ENCODE peak calls at places on chromosome 17, in nine cellular contexts. Z, D, H, L, T, Q, C, W and B are unnamed samples.

GRCh38 chr17:27453466-27453865 is 2.8 kb upstream of the KSR1 start:
- DNase-seq in Z (no peak), D (no peak), H (peak), L (no peak), T (no peak), Q (no peak), C (no peak), W (no peak), B (peak)

GRCh38 chr17:42287305-42288077 is 807 bp upstream of the STAT5A start:
- DNase-seq in Z (peak), D (peak), H (peak), L (peak), T (no peak), Q (no peak), C (no peak), W (peak), B (no peak)

GRCh38 chr17:9016941-9017552 is 4.3 kb upstream of the NTN1 start:
- DNase-seq in Z (peak), D (no peak), H (peak), L (peak), T (no peak), Q (no peak), C (no peak), W (no peak), B (no peak)

GRCh38 chr17:47882247-47882646 is 13.8 kb upstream of the SP2 start:
- DNase-seq in Z (peak), D (no peak), H (no peak), L (no peak), T (no peak), Q (no peak), C (no peak), W (peak), B (no peak)

GRCh38 chr17:58969156-58969555 is 137.5 kb downstream of the TRIM37 start:
- DNase-seq in Z (no peak), D (no peak), H (no peak), L (no peak), T (no peak), Q (no peak), C (no peak), W (no peak), B (no peak)

GRCh38 chr17:64786337-64786736 is 124.2 kb upstream of the SMURF2 start:
- DNase-seq in Z (no peak), D (peak), H (peak), L (no peak), T (no peak), Q (peak), C (no peak), W (peak), B (no peak)

GRCh38 chr17:8192070-8192815 is 2.3 kb upstream of the BORCS6 start:
- DNase-seq in Z (peak), D (peak), H (peak), L (peak), T (peak), Q (peak), C (peak), W (peak), B (peak)

GRCh38 chr17:55005520-55005919 is 37.0 kb downstream of the STXBP4 start:
- DNase-seq in Z (no peak), D (no peak), H (peak), L (no peak), T (no peak), Q (no peak), C (peak), W (no peak), B (no peak)

GRCh38 chr17:59406808-59407381 is 75.4 kb downstream of the YPEL2 start:
- DNase-seq in Z (no peak), D (no peak), H (no peak), L (peak), T (no peak), Q (no peak), C (peak), W (no peak), B (peak)

GRCh38 chr17:77965354-77965753 is 6.9 kb downstream of the TNRC6C start:
- DNase-seq in Z (no peak), D (no peak), H (peak), L (no peak), T (no peak), Q (no peak), C (no peak), W (no peak), B (no peak)

GRCh38 chr17:34243732-34244299 is 11.3 kb upstream of the CCL2 start:
- DNase-seq in Z (no peak), D (no peak), H (no peak), L (no peak), T (no peak), Q (no peak), C (no peak), W (no peak), B (no peak)

GRCh38 chr17:57906910-57907309 is 48.3 kb downstream of the CUEDC1 start:
- DNase-seq in Z (no peak), D (no peak), H (peak), L (no peak), T (no peak), Q (no peak), C (peak), W (no peak), B (peak)

GRCh38 chr17:32288600-32288999 is 23.0 kb downstream of the RHBDL3 start:
- DNase-seq in Z (no peak), D (no peak), H (peak), L (no peak), T (no peak), Q (no peak), C (no peak), W (no peak), B (no peak)
- H3K27ac ChIP-seq in Z (no peak), D (no peak), H (no peak), L (no peak), T (no peak), Q (no peak), C (no peak), W (no peak), B (no peak)

GRCh38 chr17:81043725-81044427 is 8.9 kb downstream of the BAIAP2 start:
- DNase-seq in Z (peak), D (no peak), H (peak), L (peak), T (peak), Q (peak), C (peak), W (no peak), B (no peak)

GRCh38 chr17:81045590-81046095 is 10.7 kb downstream of the BAIAP2 start:
- DNase-seq in Z (no peak), D (no peak), H (no peak), L (no peak), T (no peak), Q (no peak), C (no peak), W (no peak), B (no peak)

GRCh38 chr17:81046131-81046769 is 11.3 kb downstream of the BAIAP2 start:
- DNase-seq in Z (no peak), D (no peak), H (no peak), L (no peak), T (no peak), Q (no peak), C (no peak), W (no peak), B (no peak)

GRCh38 chr17:81044428-81044763 is 9.4 kb downstream of the BAIAP2 start:
- DNase-seq in Z (no peak), D (no peak), H (no peak), L (no peak), T (no peak), Q (no peak), C (no peak), W (no peak), B (no peak)

DNA sequence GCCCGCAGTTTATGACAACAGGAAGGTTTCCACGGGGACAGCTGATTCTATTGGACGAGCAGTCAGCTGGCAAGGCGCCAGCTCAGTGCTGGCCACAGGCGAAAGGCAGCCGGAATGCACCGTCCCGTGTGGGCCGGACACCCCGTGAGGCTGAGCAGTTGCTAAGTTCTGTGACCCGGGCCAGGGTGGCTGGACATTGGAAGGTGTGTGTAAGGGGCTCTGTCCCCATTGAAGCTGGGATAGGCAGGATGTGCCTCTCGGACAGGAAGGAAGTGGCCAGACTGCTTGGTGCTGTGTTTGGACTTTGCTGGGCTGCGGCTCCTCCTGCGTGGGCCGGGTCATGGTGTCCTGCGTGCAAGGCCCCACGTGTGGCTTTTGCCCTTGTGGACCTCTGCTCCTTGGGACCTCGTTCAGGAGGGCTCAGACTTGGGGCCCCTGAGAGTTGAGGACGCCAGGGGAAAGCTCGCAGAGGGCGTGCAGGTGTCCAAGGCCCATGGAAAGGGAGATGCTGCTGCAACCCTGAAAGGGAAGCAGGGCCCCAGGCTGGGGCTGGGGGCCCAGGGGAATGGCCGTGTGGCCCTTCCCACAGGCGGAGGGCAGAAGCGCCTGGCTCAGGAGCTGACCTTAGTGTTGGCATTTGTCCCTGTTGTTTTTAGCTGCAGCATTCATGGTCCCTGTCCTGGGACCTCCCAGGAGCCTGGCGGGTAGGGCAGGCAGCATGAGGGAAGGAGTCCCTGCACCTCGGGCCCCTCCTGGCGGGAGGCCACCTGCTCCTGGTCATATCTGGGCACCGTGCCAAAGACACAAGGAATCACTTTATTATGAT is 10.0 kb downstream of the BAIAP2 start:
- DNase-seq in Z (peak), D (peak), H (no peak), L (peak), T (peak), Q (no peak), C (peak), W (peak), B (peak)
- H3K27ac ChIP-seq in Z (peak), D (peak), H (peak), L (no peak), T (peak), Q (peak), C (no peak), W (peak), B (no peak)

DNA sequence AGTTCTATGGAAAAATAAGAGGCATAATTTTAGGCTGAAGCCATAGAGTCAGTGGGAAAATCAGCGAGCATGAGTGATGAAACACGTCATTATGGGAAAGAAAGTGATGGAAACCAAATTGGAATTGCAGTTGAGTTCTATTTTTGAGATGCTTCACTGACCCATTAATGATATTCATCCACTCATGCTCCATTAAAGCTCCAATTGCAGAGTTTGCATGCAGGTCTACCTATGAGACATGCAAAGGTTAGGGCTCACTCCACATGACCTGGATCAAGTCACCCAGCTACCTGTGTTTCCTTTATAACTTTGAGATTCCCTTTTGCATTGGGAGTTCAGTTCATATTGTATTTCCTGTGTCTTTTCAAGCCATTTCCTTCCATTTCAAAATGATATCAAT is 8.0 kb upstream of the KRTAP2-4 start:
- DNase-seq in Z (no peak), D (no peak), H (no peak), L (no peak), T (no peak), Q (no peak), C (no peak), W (no peak), B (no peak)
- H3K27ac ChIP-seq in Z (no peak), D (no peak), H (no peak), L (no peak), T (no peak), Q (no peak), C (no peak), W (no peak), B (no peak)

GRCh38 chr17:44111777-44112176 is 11.7 kb downstream of the HDAC5 start:
- DNase-seq in Z (no peak), D (no peak), H (no peak), L (no peak), T (no peak), Q (no peak), C (no peak), W (no peak), B (no peak)
- H3K27ac ChIP-seq in Z (peak), D (peak), H (no peak), L (peak), T (peak), Q (peak), C (no peak), W (peak), B (no peak)

GRCh38 chr17:81037783-81038733 is 3.1 kb downstream of the BAIAP2 start:
- DNase-seq in Z (peak), D (no peak), H (peak), L (peak), T (peak), Q (no peak), C (no peak), W (no peak), B (no peak)
- H3K27ac ChIP-seq in Z (peak), D (peak), H (no peak), L (peak), T (peak), Q (peak), C (no peak), W (peak), B (no peak)

GRCh38 chr17:61255609-61256008 is 144.0 kb upstream of the TBX2 start:
- DNase-seq in Z (no peak), D (no peak), H (peak), L (no peak), T (no peak), Q (no peak), C (no peak), W (no peak), B (no peak)

GRCh38 chr17:61254894-61255293 is 144.7 kb upstream of the TBX2 start:
- DNase-seq in Z (no peak), D (no peak), H (no peak), L (no peak), T (no peak), Q (no peak), C (no peak), W (no peak), B (no peak)

GRCh38 chr17:61253293-61253801 is 146.3 kb upstream of the TBX2 start:
- DNase-seq in Z (no peak), D (no peak), H (peak), L (peak), T (no peak), Q (no peak), C (no peak), W (no peak), B (no peak)

GRCh38 chr17:61251939-61252865 is 147.4 kb upstream of the TBX2 start:
- DNase-seq in Z (peak), D (peak), H (peak), L (peak), T (peak), Q (no peak), C (peak), W (peak), B (peak)

DNA sequence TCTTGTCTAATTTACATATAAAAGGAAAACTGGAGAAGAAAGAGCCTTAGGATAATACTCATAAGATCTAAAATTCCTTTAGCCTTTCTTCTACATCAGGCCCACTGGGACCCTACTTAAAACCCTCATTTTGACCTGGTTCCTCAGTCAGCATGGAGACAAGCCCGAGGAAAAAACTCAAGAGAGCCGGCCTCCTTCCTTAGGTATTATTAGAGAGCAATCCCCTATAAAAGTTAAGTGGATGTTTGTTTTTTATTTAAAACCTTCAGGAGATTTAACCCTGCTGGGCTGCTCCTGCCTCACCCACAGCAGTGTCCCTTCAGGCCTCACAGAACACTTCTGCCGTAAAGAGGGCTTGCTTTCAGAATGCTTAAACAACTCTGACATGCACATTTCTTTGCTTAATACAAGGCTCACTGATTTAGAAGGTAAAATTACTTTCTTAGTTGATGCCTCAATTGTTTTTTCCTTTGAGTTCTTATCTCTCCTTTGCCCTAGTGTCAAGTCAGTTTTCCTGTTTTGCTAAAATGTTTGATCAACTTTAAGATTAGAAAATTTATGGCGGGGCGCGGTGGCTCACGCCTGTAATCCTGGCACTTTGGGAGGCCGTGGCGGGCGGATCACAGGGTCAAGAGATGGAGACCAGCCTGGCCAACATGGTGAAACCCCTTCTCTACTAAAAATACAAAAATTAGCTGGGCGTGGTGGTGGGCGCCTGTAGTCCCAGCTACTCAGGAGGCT is 145.5 kb upstream of the TBX2 start:
- DNase-seq in Z (no peak), D (no peak), H (peak), L (no peak), T (no peak), Q (no peak), C (no peak), W (peak), B (no peak)
- H3K27ac ChIP-seq in Z (peak), D (no peak), H (no peak), L (no peak), T (peak), Q (no peak), C (no peak), W (no peak), B (no peak)

GRCh38 chr17:2945299-2945698 is 118.1 kb downstream of the OR1D5 start:
- DNase-seq in Z (no peak), D (no peak), H (no peak), L (no peak), T (no peak), Q (no peak), C (no peak), W (no peak), B (no peak)
- H3K27ac ChIP-seq in Z (no peak), D (no peak), H (no peak), L (no peak), T (no peak), Q (no peak), C (no peak), W (no peak), B (no peak)

GRCh38 chr17:43832976-43833829 is at the start of gene MPP3:
- DNase-seq in Z (peak), D (no peak), H (peak), L (peak), T (peak), Q (peak), C (peak), W (peak), B (peak)

GRCh38 chr17:43834106-43834505 is 1.2 kb upstream of the MPP3 start:
- DNase-seq in Z (no peak), D (no peak), H (no peak), L (peak), T (no peak), Q (no peak), C (peak), W (no peak), B (no peak)

GRCh38 chr17:43830510-43831145 is 2.3 kb downstream of the MPP3 start:
- DNase-seq in Z (no peak), D (no peak), H (no peak), L (no peak), T (no peak), Q (no peak), C (no peak), W (no peak), B (no peak)

GRCh38 chr17:43831633-43832032 is 1.3 kb downstream of the MPP3 start:
- DNase-seq in Z (no peak), D (no peak), H (peak), L (peak), T (peak), Q (no peak), C (no peak), W (no peak), B (no peak)

DNA sequence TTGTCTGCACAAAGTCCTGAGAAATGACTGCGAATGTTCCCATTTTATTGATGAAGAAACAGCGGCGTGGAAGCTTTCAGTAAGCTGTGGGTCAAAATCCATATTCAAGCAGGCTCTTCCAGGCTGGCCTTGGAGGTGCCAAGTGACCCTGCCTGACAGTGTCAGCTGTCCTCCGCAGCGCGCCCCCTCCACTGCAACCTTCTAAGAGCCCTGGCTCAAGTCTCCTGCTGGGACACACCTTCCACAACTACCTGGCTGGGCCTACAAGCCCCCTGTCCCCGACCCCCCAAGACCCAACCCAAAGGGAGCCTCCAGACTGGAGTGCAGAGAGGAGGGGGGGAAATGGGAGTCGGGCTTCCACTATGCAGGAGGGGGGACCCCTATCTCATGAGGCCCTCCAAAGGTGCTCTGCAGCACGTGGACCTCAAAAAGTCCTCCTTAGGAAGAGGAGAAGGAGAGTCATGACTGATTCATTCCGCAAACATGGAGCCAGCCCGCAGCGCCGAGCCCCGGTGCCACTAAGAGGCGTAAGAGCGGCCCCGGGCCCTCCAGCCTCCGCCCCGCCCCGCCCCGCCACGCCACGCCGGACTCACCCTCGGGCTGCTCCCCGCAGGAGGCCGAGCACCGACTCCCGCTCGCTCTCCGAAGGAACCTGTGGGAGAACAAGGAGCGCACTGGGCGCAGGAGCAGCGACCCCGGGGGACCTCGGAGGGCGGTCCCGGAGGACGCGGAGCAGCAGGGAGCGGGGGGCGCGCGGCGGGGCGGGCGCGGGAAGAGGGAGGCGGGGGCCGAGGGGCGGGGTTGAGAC is 574 bp downstream of the MPP3 start:
- DNase-seq in Z (peak), D (peak), H (peak), L (peak), T (peak), Q (peak), C (peak), W (peak), B (peak)
- H3K27ac ChIP-seq in Z (peak), D (no peak), H (no peak), L (peak), T (peak), Q (peak), C (peak), W (peak), B (no peak)

DNA sequence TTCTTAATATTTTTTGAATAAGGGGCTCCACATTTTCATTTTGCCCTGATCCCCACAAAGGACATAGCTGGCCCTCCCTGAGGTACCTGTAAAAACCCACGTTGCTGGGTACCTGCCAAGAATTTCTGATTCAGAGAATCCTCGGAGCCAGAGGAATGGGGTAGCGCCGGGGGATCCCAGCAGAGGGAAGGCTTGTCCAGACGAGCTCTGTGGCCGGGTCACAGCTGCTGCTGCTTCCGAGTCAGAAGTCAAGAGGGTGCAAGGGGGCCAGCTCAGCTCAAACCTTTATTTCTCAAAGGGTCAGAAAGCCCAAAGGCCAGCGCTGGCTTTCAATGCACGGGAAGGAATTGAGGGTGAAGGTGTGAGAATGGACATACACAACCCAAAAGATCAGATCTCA is 68.9 kb upstream of the SDK2 start:
- DNase-seq in Z (no peak), D (no peak), H (peak), L (no peak), T (no peak), Q (peak), C (no peak), W (no peak), B (no peak)
- H3K27ac ChIP-seq in Z (no peak), D (no peak), H (no peak), L (no peak), T (no peak), Q (no peak), C (no peak), W (no peak), B (no peak)